ENCODE peak calls at places on chromosomes 11 and 22, in nine cellular contexts. Y, K, H, V, F, J, O, B and G are unnamed samples.

GRCh38 chr22:27507066-27507715 is 294.4 kb downstream of the MN1 start:
- DNase-seq in Y (no peak), K (no peak), H (no peak), V (no peak), F (no peak), J (no peak), O (no peak), B (no peak), G (no peak)

GRCh38 chr22:41746563-41747400 is 47.5 kb downstream of the MEI1 start:
- DNase-seq in Y (peak), K (peak), H (peak), V (peak), F (peak), J (peak), O (peak), B (peak), G (peak)

GRCh38 chr11:66467034-66467659 is 442 bp downstream of the PELI3 start:
- DNase-seq in Y (no peak), K (no peak), H (no peak), V (no peak), F (peak), J (peak), O (no peak), B (peak), G (no peak)

GRCh38 chr11:116730568-116730967 is 42.2 kb downstream of the BUD13 start:
- DNase-seq in Y (no peak), K (no peak), H (no peak), V (no peak), F (no peak), J (no peak), O (peak), B (no peak), G (no peak)

GRCh38 chr11:2434008-2434407 is 10.3 kb downstream of the TRPM5 start:
- DNase-seq in Y (no peak), K (no peak), H (no peak), V (no peak), F (no peak), J (no peak), O (no peak), B (no peak), G (no peak)

GRCh38 chr11:11764428-11764803 is 77.4 kb upstream of the USP47 start:
- DNase-seq in Y (no peak), K (no peak), H (no peak), V (no peak), F (no peak), J (no peak), O (no peak), B (no peak), G (no peak)

GRCh38 chr11:13674799-13675509 is 6.5 kb downstream of the FAR1 start:
- DNase-seq in Y (no peak), K (no peak), H (no peak), V (no peak), F (no peak), J (no peak), O (no peak), B (no peak), G (no peak)

GRCh38 chr11:2519879-2520735 is 75.3 kb downstream of the KCNQ1 start:
- DNase-seq in Y (peak), K (no peak), H (peak), V (peak), F (peak), J (no peak), O (peak), B (no peak), G (no peak)

GRCh38 chr11:59267738-59268475 is 55.2 kb upstream of the MPEG1 start:
- DNase-seq in Y (no peak), K (no peak), H (no peak), V (no peak), F (no peak), J (no peak), O (peak), B (no peak), G (no peak)

GRCh38 chr11:74672956-74673895 is 58.0 kb downstream of the CHRDL2 start:
- DNase-seq in Y (peak), K (peak), H (peak), V (peak), F (peak), J (peak), O (peak), B (peak), G (peak)

GRCh38 chr11:5291207-5291838 is 10.4 kb downstream of the OR51B4 start:
- DNase-seq in Y (no peak), K (no peak), H (no peak), V (no peak), F (no peak), J (peak), O (no peak), B (peak), G (no peak)

GRCh38 chr11:121140369-121140768 is 39.3 kb downstream of the TECTA start:
- DNase-seq in Y (no peak), K (no peak), H (no peak), V (no peak), F (no peak), J (no peak), O (no peak), B (no peak), G (no peak)

GRCh38 chr22:49815641-49816071 is 12.0 kb downstream of the BRD1 start:
- DNase-seq in Y (no peak), K (no peak), H (no peak), V (no peak), F (no peak), J (peak), O (no peak), B (no peak), G (no peak)

GRCh38 chr11:95222817-95223216 is 8.2 kb downstream of the SESN3 start:
- DNase-seq in Y (no peak), K (no peak), H (no peak), V (no peak), F (no peak), J (no peak), O (no peak), B (no peak), G (no peak)

GRCh38 chr11:20367313-20367948 is 3.9 kb downstream of the HTATIP2 start:
- DNase-seq in Y (no peak), K (no peak), H (peak), V (peak), F (no peak), J (peak), O (no peak), B (peak), G (peak)

GRCh38 chr22:29394931-29395581 is 6.7 kb upstream of the AP1B1 start:
- DNase-seq in Y (peak), K (peak), H (peak), V (peak), F (peak), J (peak), O (peak), B (peak), G (no peak)

GRCh38 chr11:702731-703461 is 3.1 kb upstream of the EPS8L2 start:
- DNase-seq in Y (no peak), K (peak), H (no peak), V (peak), F (peak), J (no peak), O (no peak), B (no peak), G (no peak)

GRCh38 chr22:18067121-18067520 is 10.7 kb upstream of the PEX26 start:
- DNase-seq in Y (no peak), K (no peak), H (no peak), V (no peak), F (no peak), J (no peak), O (no peak), B (no peak), G (no peak)

GRCh38 chr22:41636467-41636866 is 15.4 kb downstream of the XRCC6 start:
- DNase-seq in Y (peak), K (no peak), H (no peak), V (no peak), F (no peak), J (peak), O (no peak), B (no peak), G (no peak)

GRCh38 chr22:41935015-41935908 is 8.7 kb upstream of the TNFRSF13C start:
- DNase-seq in Y (peak), K (no peak), H (no peak), V (no peak), F (no peak), J (no peak), O (no peak), B (no peak), G (no peak)

GRCh38 chr22:22513619-22514018 is 5.1 kb upstream of the ZNF280B start:
- DNase-seq in Y (no peak), K (no peak), H (no peak), V (no peak), F (no peak), J (no peak), O (no peak), B (no peak), G (no peak)

GRCh38 chr22:48071305-48071704 is 1308.9 kb downstream of the TBC1D22A start:
- DNase-seq in Y (no peak), K (no peak), H (no peak), V (no peak), F (no peak), J (no peak), O (no peak), B (no peak), G (no peak)

GRCh38 chr11:66718320-66718971 is 10.6 kb downstream of the SPTBN2 start:
- DNase-seq in Y (no peak), K (peak), H (no peak), V (no peak), F (peak), J (no peak), O (peak), B (peak), G (no peak)

GRCh38 chr11:79412761-79413160 is 28.1 kb downstream of the TENM4 start:
- DNase-seq in Y (no peak), K (no peak), H (no peak), V (no peak), F (no peak), J (no peak), O (no peak), B (no peak), G (no peak)

GRCh38 chr11:126385991-126386728 is 30.7 kb downstream of the ST3GAL4 start:
- DNase-seq in Y (no peak), K (no peak), H (no peak), V (no peak), F (no peak), J (no peak), O (no peak), B (no peak), G (no peak)

GRCh38 chr11:75597636-75598035 is 35.6 kb downstream of the SERPINH1 start:
- DNase-seq in Y (no peak), K (peak), H (no peak), V (no peak), F (no peak), J (peak), O (peak), B (peak), G (no peak)

GRCh38 chr11:43576834-43577521 is 103.6 kb upstream of the HSD17B12 start:
- DNase-seq in Y (peak), K (peak), H (no peak), V (no peak), F (peak), J (peak), O (peak), B (peak), G (no peak)

GRCh38 chr22:48819991-48820390 is 1007.7 kb downstream of the BRD1 start:
- DNase-seq in Y (no peak), K (no peak), H (no peak), V (no peak), F (no peak), J (no peak), O (no peak), B (no peak), G (no peak)

GRCh38 chr11:121672630-121673487 is 220.1 kb upstream of the SORL1-AS1 start:
- DNase-seq in Y (peak), K (no peak), H (peak), V (no peak), F (no peak), J (no peak), O (no peak), B (peak), G (no peak)

GRCh38 chr11:114087028-114087427 is 27.5 kb downstream of the ZBTB16 start:
- DNase-seq in Y (no peak), K (no peak), H (no peak), V (no peak), F (no peak), J (no peak), O (no peak), B (no peak), G (no peak)

GRCh38 chr22:37300551-37301017 is 18.3 kb downstream of the CYTH4 start:
- DNase-seq in Y (no peak), K (no peak), H (peak), V (no peak), F (no peak), J (no peak), O (no peak), B (no peak), G (no peak)

GRCh38 chr11:123458501-123458900 is 28.4 kb downstream of the GRAMD1B start:
- DNase-seq in Y (no peak), K (no peak), H (no peak), V (no peak), F (no peak), J (no peak), O (no peak), B (no peak), G (no peak)

DNA sequence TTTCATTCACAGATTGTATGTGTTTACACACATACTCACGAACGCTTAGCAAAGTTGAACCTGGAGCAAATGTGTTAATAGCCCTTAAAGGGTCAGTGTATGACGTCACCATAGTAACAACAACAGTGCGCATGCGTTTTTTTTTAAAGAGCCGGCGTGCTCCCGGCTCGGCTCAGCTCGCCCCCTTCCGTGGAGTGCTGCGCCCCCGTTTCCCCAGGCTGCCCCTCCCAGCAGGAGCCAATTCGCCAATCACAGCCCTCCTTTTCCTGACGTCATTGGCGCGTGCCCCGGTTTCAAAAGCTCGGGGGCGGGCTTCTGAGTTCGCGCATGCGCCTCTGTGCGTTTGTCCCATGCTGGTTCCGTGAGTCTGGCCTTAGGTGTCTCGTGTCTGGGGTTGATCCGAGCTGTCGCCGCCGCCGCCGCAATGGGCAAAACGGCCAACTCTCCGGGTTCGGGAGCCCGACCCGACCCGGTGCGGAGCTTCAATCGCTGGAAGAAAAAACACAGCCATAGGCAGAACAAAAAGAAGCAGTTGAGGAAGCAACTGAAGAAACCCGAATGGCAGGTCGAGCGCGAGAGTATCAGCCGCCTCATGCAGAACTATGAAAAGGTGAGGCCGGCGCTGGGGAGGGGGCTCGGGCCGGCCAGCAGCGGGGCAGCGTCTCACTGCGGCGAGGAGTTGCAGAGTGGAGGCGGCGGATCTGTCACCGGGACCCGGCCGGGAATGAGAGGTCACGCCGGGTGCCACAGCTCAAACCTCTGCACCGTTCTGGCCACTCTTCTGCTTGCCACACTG is at the start of gene DDX10:
- DNase-seq in Y (peak), K (peak), H (peak), V (peak), F (peak), J (peak), O (peak), B (peak), G (peak)
- TF ChIP-seq CTCF in Y (no peak), K (no peak), H (no peak), V (no peak), F (no peak), J (no peak), O (no peak), B (peak), G (no peak)

GRCh38 chr11:32794439-32794838 is at the start of gene CCDC73:
- DNase-seq in Y (no peak), K (no peak), H (no peak), V (no peak), F (no peak), J (no peak), O (no peak), B (no peak), G (no peak)
- H3K4me3 ChIP-seq in Y (no peak), K (no peak), H (no peak), V (no peak), F (no peak), J (no peak), O (no peak), B (no peak), G (no peak)

DNA sequence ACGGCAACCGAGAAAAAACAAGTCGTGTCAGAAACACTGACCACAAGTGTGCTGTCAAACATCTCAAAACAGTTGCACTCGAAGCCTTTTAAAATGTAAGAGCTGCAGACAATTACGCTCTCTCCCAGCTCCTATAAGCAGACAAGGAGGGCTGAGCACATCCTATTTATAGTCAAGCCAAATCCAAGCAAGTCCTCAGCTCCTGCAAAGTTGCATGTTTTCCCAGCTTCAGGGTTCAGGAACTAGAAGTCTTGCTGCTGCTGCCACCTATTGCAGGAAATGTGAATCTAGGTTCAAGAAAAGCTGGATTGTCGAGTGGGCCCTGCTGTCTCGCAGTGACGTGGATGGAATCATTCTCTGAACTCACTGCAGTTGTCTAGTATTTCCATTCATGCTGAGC is 15.5 kb downstream of the EFCAB6 start:
- DNase-seq in Y (no peak), K (peak), H (no peak), V (no peak), F (no peak), J (peak), O (peak), B (peak), G (peak)
- TF ChIP-seq CTCF in Y (peak), K (no peak), H (no peak), V (peak), F (peak), J (peak), O (peak), B (peak), G (peak)

GRCh38 chr11:118979434-118979833 is 7.9 kb downstream of the FOXR1 start:
- DNase-seq in Y (no peak), K (no peak), H (no peak), V (no peak), F (no peak), J (no peak), O (peak), B (no peak), G (no peak)

GRCh38 chr11:118975771-118976709 is 4.5 kb downstream of the FOXR1 start:
- DNase-seq in Y (no peak), K (no peak), H (no peak), V (no peak), F (no peak), J (peak), O (no peak), B (no peak), G (peak)

GRCh38 chr11:118984825-118985224 is 13.1 kb upstream of the CENATAC start:
- DNase-seq in Y (no peak), K (no peak), H (no peak), V (no peak), F (no peak), J (no peak), O (no peak), B (no peak), G (no peak)

GRCh38 chr11:118980191-118980881 is 8.8 kb downstream of the FOXR1 start:
- DNase-seq in Y (peak), K (peak), H (peak), V (no peak), F (peak), J (no peak), O (peak), B (peak), G (no peak)
- H3K4me3 ChIP-seq in Y (no peak), K (no peak), H (no peak), V (no peak), F (no peak), J (no peak), O (no peak), B (no peak), G (no peak)

GRCh38 chr11:60762851-60763691 is 6.4 kb downstream of the MS4A15 start:
- DNase-seq in Y (no peak), K (no peak), H (peak), V (no peak), F (no peak), J (no peak), O (no peak), B (peak), G (no peak)
- TF ChIP-seq CTCF in Y (no peak), K (no peak), H (no peak), V (no peak), F (peak), J (no peak), O (peak), B (peak), G (peak)

DNA sequence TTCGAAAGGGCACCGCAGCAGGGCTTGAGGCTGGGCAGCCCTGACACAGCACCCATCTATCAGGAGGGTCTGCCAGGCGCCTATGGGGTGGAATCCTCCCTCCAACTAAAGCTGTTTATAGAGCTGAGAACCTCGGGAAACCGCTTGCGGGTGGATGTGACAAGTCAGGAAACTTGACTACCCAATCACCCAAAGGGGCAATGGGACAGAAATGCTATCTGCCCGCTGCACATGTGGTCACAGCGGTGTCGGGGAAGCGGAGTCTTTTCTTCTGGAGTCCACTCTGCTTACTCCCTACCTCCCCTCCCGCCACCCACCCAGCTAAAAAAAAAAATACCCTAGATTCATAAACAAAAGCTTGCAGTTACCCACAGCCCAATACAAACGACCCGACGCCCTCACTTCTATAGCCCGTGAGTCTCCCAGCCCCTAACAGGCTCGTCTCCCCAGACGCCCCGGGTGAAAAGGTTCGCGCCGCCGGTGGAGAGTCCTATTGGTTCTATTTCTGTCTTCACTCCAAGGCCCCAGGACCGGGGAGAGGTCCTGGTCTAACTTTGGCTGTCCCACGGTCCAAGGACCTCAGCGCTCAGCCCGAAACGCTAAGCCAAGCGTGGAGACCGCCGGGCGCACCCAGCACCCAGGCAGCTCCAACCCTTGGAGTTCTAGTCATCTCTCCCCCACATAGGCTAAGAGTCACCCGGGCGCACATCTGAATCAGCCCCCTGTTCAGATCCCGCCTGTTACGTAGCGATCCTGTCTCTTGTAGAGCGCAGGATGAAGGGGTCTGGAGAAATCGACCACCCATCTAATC is 1.4 kb downstream of the TRPC6 start:
- DNase-seq in Y (peak), K (no peak), H (no peak), V (no peak), F (no peak), J (no peak), O (peak), B (peak), G (no peak)
- H3K4me3 ChIP-seq in Y (peak), K (no peak), H (peak), V (peak), F (peak), J (peak), O (peak), B (peak), G (peak)

DNA sequence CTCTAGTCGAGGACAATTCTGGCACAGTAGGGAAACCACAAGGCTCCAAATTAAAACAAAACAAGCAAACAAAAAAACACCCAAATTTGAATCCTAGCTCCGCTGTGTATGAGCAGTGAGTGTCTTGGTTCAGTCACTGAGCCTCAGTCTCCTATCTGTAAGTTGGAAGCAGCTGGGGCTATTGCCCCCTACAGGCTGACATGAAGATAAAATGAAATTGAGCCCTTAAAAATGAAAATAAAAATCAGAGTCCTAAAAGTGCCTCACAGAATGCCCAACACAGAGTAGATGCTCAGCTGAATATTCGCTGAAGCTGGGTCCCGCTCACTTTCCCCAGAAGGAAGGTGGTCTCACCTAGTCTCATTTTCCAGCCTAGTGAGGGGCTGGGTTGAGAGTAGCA is 65.2 kb downstream of the PDE2A start:
- DNase-seq in Y (no peak), K (no peak), H (no peak), V (no peak), F (no peak), J (no peak), O (no peak), B (no peak), G (no peak)
- TF ChIP-seq CTCF in Y (peak), K (no peak), H (peak), V (no peak), F (peak), J (peak), O (peak), B (peak), G (peak)